ENCODE peak calls at places on chromosomes 13 and 19, in five cellular contexts. V is uterus; G is CD4-positive, CD25-positive, alpha-beta regulatory T cell; M is fibroblast of lung; W is left ventricle myocardium inferior. S is an unnamed sample.

GRCh38 chr13:42229287-42229686 is 42.7 kb upstream of the AKAP11 start:
- DNase-seq in W (no peak), M (no peak), G (no peak), V (no peak), S (no peak)

GRCh38 chr13:52383362-52383761 is 22.6 kb downstream of the THSD1 start:
- DNase-seq in W (no peak), V (no peak), M (no peak), G (no peak), S (no peak)

GRCh38 chr13:66994097-66994496 is 236.0 kb downstream of the PCDH9 start:
- DNase-seq in W (peak; percentile 45), V (no peak), G (no peak), M (peak; percentile 80), S (peak; percentile 61)

GRCh38 chr13:40205771-40206240 is 460.6 kb downstream of the FOXO1 start:
- DNase-seq in M (no peak), W (no peak), G (no peak), V (no peak), S (no peak)

GRCh38 chr13:90455861-90456260 is 891.6 kb upstream of the MIR17HG start:
- DNase-seq in G (no peak), W (no peak), V (no peak), M (peak; percentile 3), S (no peak)

GRCh38 chr19:18193388-18194207 is 580 bp downstream of the MPV17L2 start:
- DNase-seq in W (no peak), M (no peak), V (peak; percentile 34), G (no peak), S (no peak)

GRCh38 chr13:111338841-111339240 is 18.4 kb downstream of the TEX29 start:
- DNase-seq in M (no peak), G (no peak), V (no peak), W (no peak), S (no peak)

GRCh38 chr19:55160986-55161365 is 3.4 kb upstream of the TNNI3 start:
- DNase-seq in M (no peak), G (no peak), V (no peak), W (no peak), S (no peak)

GRCh38 chr13:48902421-48902820 is 73.3 kb upstream of the FNDC3A start:
- DNase-seq in V (no peak), G (no peak), W (no peak), M (peak; percentile 46), S (peak; percentile 18)

GRCh38 chr19:4374451-4375163 is 25.7 kb downstream of the SH3GL1 start:
- DNase-seq in G (no peak), V (peak; percentile 78), W (peak; percentile 78), M (peak; percentile 95), S (peak; percentile 63)

GRCh38 chr13:29621401-29621800 is 25.9 kb upstream of the SLC7A1 start:
- DNase-seq in V (no peak), M (no peak), W (no peak), G (no peak), S (peak; percentile 60)

GRCh38 chr19:3667037-3667638 is 33.1 kb downstream of the PIP5K1C start:
- DNase-seq in M (no peak), V (no peak), W (no peak), G (no peak), S (no peak)

GRCh38 chr13:113514844-113515243 is 24.3 kb upstream of the DCUN1D2 start:
- DNase-seq in V (no peak), M (no peak), W (no peak), G (no peak), S (no peak)
- H3K27ac ChIP-seq in V (no peak overlapping the region), M (no peak overlapping the region), W (no peak overlapping the region), G (no peak overlapping the region), S (no peak overlapping the region)

GRCh38 chr19:16594681-16595091 is 22.5 kb upstream of the SLC35E1 start:
- DNase-seq in V (no peak), M (no peak), G (peak; percentile 72), W (no peak), S (no peak)
- H3K27ac ChIP-seq in V (no peak overlapping the region), M (no peak overlapping the region), G (peak overlapping the region; percentile 83), W (no peak overlapping the region), S (no peak overlapping the region)

DNA sequence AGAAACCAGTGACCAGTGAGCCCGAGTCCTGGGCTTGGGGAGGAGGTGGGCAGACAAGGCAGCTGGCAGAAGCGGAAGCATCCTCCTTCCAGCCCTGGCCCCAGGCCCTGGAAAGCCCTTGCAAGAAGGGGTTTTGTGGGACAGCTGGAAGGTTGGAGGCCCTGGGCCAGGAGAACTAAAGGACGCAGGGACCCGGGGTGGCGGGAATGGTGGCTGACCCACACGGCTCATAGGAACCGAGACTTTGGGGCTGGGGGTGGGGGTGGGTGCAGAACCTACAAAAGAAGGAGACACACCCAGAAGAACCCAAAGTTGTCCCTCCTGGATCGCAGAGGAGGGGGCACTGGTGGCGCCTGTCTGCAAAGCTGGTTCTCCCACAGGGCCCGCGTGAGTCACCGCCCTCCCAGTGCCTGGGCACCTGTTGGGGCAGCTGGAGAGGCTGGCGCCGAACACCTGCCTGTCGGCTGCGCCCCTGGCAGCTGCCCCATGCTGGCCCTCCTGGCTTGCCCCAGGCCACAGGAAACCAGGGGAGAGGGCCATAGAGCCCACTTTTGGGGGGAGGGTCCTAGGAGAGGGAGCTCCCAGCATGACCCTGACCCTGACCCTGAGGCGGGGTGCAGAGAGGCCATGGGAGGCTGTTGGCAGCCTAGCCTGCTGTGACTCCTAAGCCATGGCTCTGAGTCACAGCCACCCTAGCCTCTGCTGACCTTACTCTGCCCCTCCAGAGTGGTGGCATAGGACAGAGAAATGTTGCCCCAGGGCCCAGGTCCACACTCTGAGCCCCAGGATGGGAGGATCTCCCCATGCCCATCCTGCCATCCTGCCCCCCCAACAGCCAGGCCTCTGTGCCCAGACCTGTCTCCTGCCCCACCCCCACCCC is 768 bp downstream of the DMPK start:
- DNase-seq in V (peak; percentile 43), G (no peak), W (no peak), M (no peak), S (no peak)
- H3K27ac ChIP-seq in V (peak overlapping the region; percentile 97), G (no peak overlapping the region), W (peak overlapping the region; percentile 94), M (peak overlapping the region; percentile 90), S (no peak overlapping the region)

GRCh38 chr13:59746291-59746962 is 417.3 kb downstream of the DIAPH3 start:
- DNase-seq in V (no peak), G (no peak), W (no peak), M (peak; percentile 18), S (peak; percentile 26)
- H3K27ac ChIP-seq in V (no peak overlapping the region), G (no peak overlapping the region), W (no peak overlapping the region), M (peak overlapping the region; percentile 40), S (peak overlapping the region; percentile 46)

DNA sequence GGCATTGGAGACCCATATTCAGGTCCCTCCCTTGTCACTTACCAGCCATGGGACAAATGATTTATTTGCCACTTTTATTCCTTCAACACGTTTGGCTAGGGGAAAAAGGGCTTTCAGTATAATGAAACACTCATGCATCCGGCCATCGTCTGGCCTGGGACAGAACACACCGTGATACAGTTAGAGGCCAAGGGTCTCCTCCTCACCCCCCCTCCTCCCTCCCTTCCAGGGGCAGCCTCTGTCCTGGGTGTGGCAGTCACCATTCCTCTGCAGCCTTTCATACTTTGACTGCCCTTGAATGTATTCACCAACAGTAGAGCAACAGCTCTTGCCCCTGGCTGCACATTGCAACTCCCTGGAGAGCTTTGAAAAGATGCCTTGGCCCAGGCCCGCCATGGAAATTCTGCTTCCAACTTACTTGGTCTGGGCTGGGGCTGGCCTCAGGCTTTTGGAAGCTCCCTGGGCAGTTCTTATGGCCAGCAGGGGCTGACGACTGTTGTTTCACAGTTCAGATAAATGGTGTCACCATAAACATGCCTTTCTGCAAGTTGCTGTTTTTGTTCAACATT is 3.0 kb downstream of the PAK4 start:
- DNase-seq in G (no peak), W (no peak), V (no peak), M (no peak), S (no peak)
- H3K27ac ChIP-seq in G (no peak overlapping the region), W (no peak overlapping the region), V (peak overlapping the region; percentile 29), M (no peak overlapping the region), S (no peak overlapping the region)

GRCh38 chr13:104594801-104595200 is 1528.6 kb upstream of the SLC10A2 start:
- DNase-seq in G (no peak), V (no peak), W (no peak), M (no peak), S (no peak)

GRCh38 chr13:104592545-104593250 is 1526.5 kb upstream of the SLC10A2 start:
- DNase-seq in G (no peak), M (no peak), V (no peak), W (no peak), S (no peak)

GRCh38 chr13:104593693-104594092 is 1527.5 kb upstream of the SLC10A2 start:
- DNase-seq in V (no peak), G (no peak), M (no peak), W (no peak), S (no peak)

GRCh38 chr13:104593251-104593576 is 1527.0 kb upstream of the SLC10A2 start:
- DNase-seq in M (no peak), G (no peak), W (no peak), V (no peak), S (no peak)

GRCh38 chr13:104597554-104598240 is 1531.5 kb upstream of the SLC10A2 start:
- DNase-seq in V (no peak), G (no peak), M (peak; percentile 41), W (no peak), S (no peak)
- H3K27ac ChIP-seq in V (no peak overlapping the region), G (no peak overlapping the region), M (no peak overlapping the region), W (no peak overlapping the region), S (no peak overlapping the region)